ENCODE peak calls at places on chromosomes 13 and 19, in ten cellular contexts. Y, H, R, F, B, L, K, E, U and S are unnamed samples.

GRCh38 chr13:114228176-114228575 is 6.5 kb upstream of the CDC16 start:
- DNase-seq in Y (no peak), H (no peak), R (no peak), F (no peak), B (no peak), L (no peak), K (no peak), E (no peak), U (no peak), S (no peak)

GRCh38 chr13:100542546-100543156 is 45.9 kb downstream of the GGACT start:
- DNase-seq in Y (no peak), H (no peak), R (peak), F (peak), B (no peak), L (peak), K (no peak), E (no peak), U (no peak), S (peak)

GRCh38 chr19:48400018-48400742 is 6.7 kb downstream of the GRIN2D start:
- DNase-seq in Y (no peak), H (no peak), R (peak), F (peak), B (peak), L (peak), K (peak), E (peak), U (no peak), S (peak)

GRCh38 chr19:19335408-19336158 is 15.0 kb downstream of the MAU2 start:
- DNase-seq in Y (no peak), H (no peak), R (no peak), F (no peak), B (no peak), L (no peak), K (no peak), E (no peak), U (peak), S (no peak)

GRCh38 chr13:104014803-104015645 is 948.8 kb upstream of the SLC10A2 start:
- DNase-seq in Y (no peak), H (no peak), R (no peak), F (no peak), B (no peak), L (no peak), K (no peak), E (no peak), U (no peak), S (no peak)

GRCh38 chr19:33550741-33551140 is 29.1 kb upstream of the PEPD start:
- DNase-seq in Y (no peak), H (no peak), R (no peak), F (no peak), B (no peak), L (no peak), K (no peak), E (no peak), U (no peak), S (no peak)

GRCh38 chr13:24087611-24088235 is 72.8 kb upstream of the SPATA13 start:
- DNase-seq in Y (peak), H (no peak), R (no peak), F (no peak), B (peak), L (no peak), K (peak), E (peak), U (no peak), S (peak)

GRCh38 chr19:10567696-10568443 is 909 bp downstream of the CDKN2D start:
- DNase-seq in Y (no peak), H (no peak), R (no peak), F (peak), B (no peak), L (no peak), K (no peak), E (no peak), U (no peak), S (peak)

GRCh38 chr13:50726164-50726563 is 117.3 kb downstream of the DLEU7 start:
- DNase-seq in Y (no peak), H (no peak), R (no peak), F (peak), B (no peak), L (no peak), K (no peak), E (no peak), U (no peak), S (no peak)

GRCh38 chr13:113361406-113361805 is 2.5 kb downstream of the GRTP1 start:
- DNase-seq in Y (no peak), H (peak), R (no peak), F (no peak), B (no peak), L (no peak), K (no peak), E (no peak), U (no peak), S (no peak)

GRCh38 chr13:81487151-81487550 is 1146.2 kb upstream of the SPRY2 start:
- DNase-seq in Y (no peak), H (no peak), R (no peak), F (peak), B (no peak), L (no peak), K (peak), E (no peak), U (no peak), S (peak)

GRCh38 chr13:45731455-45731854 is 29.3 kb downstream of the CBY2 start:
- DNase-seq in Y (no peak), H (no peak), R (no peak), F (no peak), B (no peak), L (no peak), K (no peak), E (no peak), U (no peak), S (no peak)

GRCh38 chr13:37306778-37307544 is 201.5 kb upstream of the CSNK1A1L start:
- DNase-seq in Y (no peak), H (no peak), R (peak), F (no peak), B (no peak), L (no peak), K (no peak), E (no peak), U (no peak), S (no peak)

GRCh38 chr13:50990540-50991506 is 81.2 kb downstream of the RNASEH2B start:
- DNase-seq in Y (peak), H (no peak), R (no peak), F (no peak), B (peak), L (no peak), K (peak), E (peak), U (no peak), S (peak)

GRCh38 chr13:21060063-21060826 is 1.1 kb downstream of the LATS2 start:
- DNase-seq in Y (peak), H (no peak), R (no peak), F (peak), B (peak), L (no peak), K (peak), E (peak), U (no peak), S (peak)

GRCh38 chr13:24680258-24680920 is at the start of gene ATP12A:
- DNase-seq in Y (no peak), H (no peak), R (no peak), F (no peak), B (peak), L (no peak), K (peak), E (no peak), U (no peak), S (no peak)

GRCh38 chr13:40452038-40452666 is 214.3 kb downstream of the FOXO1 start:
- DNase-seq in Y (no peak), H (no peak), R (no peak), F (peak), B (no peak), L (no peak), K (no peak), E (no peak), U (no peak), S (no peak)

GRCh38 chr19:5403968-5404640 is 51.1 kb upstream of the ZNRF4 start:
- DNase-seq in Y (peak), H (peak), R (peak), F (peak), B (peak), L (peak), K (peak), E (peak), U (peak), S (peak)

GRCh38 chr13:92143766-92144165 is 745.3 kb downstream of the GPC5 start:
- DNase-seq in Y (no peak), H (no peak), R (no peak), F (no peak), B (no peak), L (no peak), K (no peak), E (no peak), U (no peak), S (no peak)

GRCh38 chr13:113474179-113474578 is 16.3 kb downstream of the DCUN1D2 start:
- DNase-seq in Y (no peak), H (no peak), R (no peak), F (peak), B (peak), L (no peak), K (no peak), E (no peak), U (peak), S (no peak)

GRCh38 chr13:20136781-20137703 is 23.8 kb downstream of the GJA3 start:
- DNase-seq in Y (no peak), H (no peak), R (no peak), F (peak), B (peak), L (peak), K (peak), E (no peak), U (no peak), S (peak)

GRCh38 chr19:35619290-35619923 is 6.9 kb downstream of the HAUS5 start:
- DNase-seq in Y (no peak), H (no peak), R (no peak), F (no peak), B (no peak), L (no peak), K (no peak), E (no peak), U (no peak), S (no peak)

GRCh38 chr13:20489185-20489820 is 36.4 kb downstream of the CRYL1 start:
- DNase-seq in Y (no peak), H (peak), R (no peak), F (no peak), B (peak), L (no peak), K (no peak), E (peak), U (no peak), S (peak)

DNA sequence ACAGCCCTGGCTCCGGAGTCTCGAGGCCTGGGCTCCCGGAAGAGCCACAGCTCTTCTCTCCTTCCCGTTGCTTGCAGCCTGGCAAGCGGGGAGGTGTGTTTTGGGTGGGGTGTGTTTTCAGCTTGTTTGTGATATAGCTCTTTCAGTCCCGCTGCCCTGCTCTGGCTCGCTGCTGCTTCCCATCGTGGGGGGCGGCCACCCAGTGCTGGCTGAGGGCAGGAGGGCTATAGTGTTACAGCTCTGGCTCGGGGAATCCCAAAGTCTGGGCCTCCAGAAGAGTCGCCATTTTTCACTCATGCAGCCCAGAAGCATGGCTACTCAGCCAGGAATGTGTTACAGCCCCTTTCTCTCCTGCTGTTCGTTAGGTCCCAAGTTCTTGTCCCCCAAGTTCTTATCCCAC is 2.2 kb upstream of the ZNF256 start:
- DNase-seq in Y (no peak), H (no peak), R (no peak), F (no peak), B (no peak), L (no peak), K (no peak), E (no peak), U (no peak), S (no peak)
- TF ChIP-seq POLR2A in Y (no peak), H (no peak), R (no peak), F (no peak), B (no peak), L (no peak), K (no peak), E (no peak), U (no peak), S (no peak)

DNA sequence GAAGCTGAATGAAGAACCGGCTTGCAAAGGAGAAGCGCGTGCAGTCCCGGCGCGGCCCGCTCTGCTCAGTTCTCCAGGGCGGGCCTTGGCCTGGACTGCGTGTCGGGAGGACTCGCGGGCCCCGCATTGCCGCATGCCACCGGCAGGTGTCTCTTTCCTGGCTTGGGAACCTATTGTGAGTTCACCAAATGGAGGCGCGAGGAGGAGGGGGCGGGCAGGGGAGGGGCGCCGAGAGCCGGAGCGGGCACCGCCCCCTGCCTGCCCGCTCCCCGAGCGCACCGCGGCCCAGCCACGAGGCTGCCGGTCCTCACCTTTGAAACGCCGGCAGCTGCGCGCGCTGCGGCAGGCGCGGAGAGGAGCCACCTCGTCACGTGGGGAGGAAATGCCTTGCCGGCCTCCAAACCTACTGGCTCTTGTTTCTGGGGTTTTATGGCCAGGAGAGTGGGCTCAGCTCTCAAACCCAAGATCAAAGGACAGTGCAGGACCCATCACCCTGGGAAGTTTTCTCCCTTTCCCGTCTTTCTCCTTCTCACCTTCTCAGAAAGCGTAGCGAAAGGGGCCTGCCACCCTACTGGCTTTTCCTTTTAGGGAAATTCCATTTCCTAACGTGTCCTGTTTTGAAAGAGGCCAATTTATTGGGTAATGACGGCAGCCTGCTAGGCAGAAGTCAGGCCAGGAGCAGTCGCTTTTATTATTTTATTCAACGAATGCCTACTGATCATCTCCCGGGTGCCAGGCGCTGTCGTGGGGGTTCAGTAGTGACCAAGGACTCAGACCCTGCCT is 13.8 kb upstream of the UBE2L5 start:
- DNase-seq in Y (peak), H (peak), R (peak), F (peak), B (peak), L (peak), K (peak), E (peak), U (peak), S (peak)
- TF ChIP-seq POLR2A in Y (peak), H (no peak), R (no peak), F (peak), B (no peak), L (peak), K (peak), E (no peak), U (no peak), S (no peak)

DNA sequence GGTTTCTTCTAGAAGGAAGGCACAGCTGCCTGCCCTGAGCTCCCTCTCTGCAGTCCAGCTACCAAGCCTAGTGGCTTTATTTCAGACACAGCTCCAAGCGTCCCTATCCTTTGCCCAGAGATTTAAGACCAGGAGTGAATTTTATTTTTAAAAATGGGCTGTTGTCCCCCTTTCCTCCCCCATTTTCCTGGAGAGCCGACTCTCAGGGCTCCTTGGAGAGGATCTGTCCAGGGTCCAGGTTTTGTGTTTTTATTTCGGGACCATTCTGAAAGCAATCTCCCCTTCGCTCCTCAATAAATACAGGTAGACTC is 4.4 kb downstream of the SERTAD1 start:
- DNase-seq in Y (no peak), H (no peak), R (no peak), F (no peak), B (no peak), L (no peak), K (no peak), E (no peak), U (no peak), S (no peak)
- TF ChIP-seq POLR2A in Y (no peak), H (no peak), R (no peak), F (no peak), B (no peak), L (no peak), K (no peak), E (no peak), U (no peak), S (no peak)

GRCh38 chr19:8525401-8525684 is 11.4 kb upstream of the ZNF414 start:
- DNase-seq in Y (no peak), H (no peak), R (no peak), F (no peak), B (no peak), L (no peak), K (no peak), E (no peak), U (no peak), S (no peak)
- TF ChIP-seq POLR2A in Y (no peak), H (no peak), R (peak), F (no peak), B (peak), L (peak), K (no peak), E (peak), U (no peak), S (no peak)

GRCh38 chr19:40489882-40490230 is 23.1 kb downstream of the SPTBN4 start:
- DNase-seq in Y (no peak), H (no peak), R (no peak), F (no peak), B (no peak), L (no peak), K (no peak), E (no peak), U (no peak), S (no peak)
- TF ChIP-seq POLR2A in Y (no peak), H (no peak), R (no peak), F (no peak), B (no peak), L (no peak), K (no peak), E (no peak), U (no peak), S (no peak)

GRCh38 chr13:99498304-99499161 is 2.7 kb upstream of the TM9SF2 start:
- DNase-seq in Y (peak), H (peak), R (peak), F (peak), B (peak), L (peak), K (peak), E (peak), U (peak), S (peak)
- TF ChIP-seq POLR2A in Y (peak), H (no peak), R (peak), F (peak), B (peak), L (peak), K (peak), E (peak), U (no peak), S (peak)

GRCh38 chr19:1243768-1244692 is 2.5 kb downstream of the ATP5F1D start:
- DNase-seq in Y (peak), H (peak), R (peak), F (peak), B (peak), L (peak), K (peak), E (peak), U (peak), S (peak)

GRCh38 chr19:1245884-1246816 is 2.2 kb upstream of the MIDN start:
- DNase-seq in Y (peak), H (no peak), R (no peak), F (no peak), B (peak), L (no peak), K (peak), E (peak), U (no peak), S (no peak)

GRCh38 chr19:1245468-1245867 is 2.9 kb upstream of the MIDN start:
- DNase-seq in Y (peak), H (no peak), R (no peak), F (no peak), B (no peak), L (no peak), K (no peak), E (peak), U (no peak), S (no peak)

GRCh38 chr19:1247747-1248453 is 483 bp upstream of the MIDN start:
- DNase-seq in Y (peak), H (peak), R (peak), F (peak), B (peak), L (no peak), K (peak), E (peak), U (no peak), S (peak)

GRCh38 chr19:1244693-1245451 is 3.3 kb downstream of the ATP5F1D start:
- DNase-seq in Y (peak), H (peak), R (peak), F (no peak), B (peak), L (no peak), K (peak), E (peak), U (no peak), S (no peak)
- TF ChIP-seq POLR2A in Y (no peak), H (no peak), R (no peak), F (no peak), B (peak), L (no peak), K (no peak), E (no peak), U (no peak), S (peak)

GRCh38 chr19:38316477-38317067 is 825 bp upstream of the YIF1B start:
- DNase-seq in Y (no peak), H (no peak), R (peak), F (no peak), B (no peak), L (no peak), K (no peak), E (no peak), U (no peak), S (no peak)

GRCh38 chr19:38315657-38316476 is at the start of gene YIF1B:
- DNase-seq in Y (peak), H (peak), R (peak), F (peak), B (peak), L (peak), K (peak), E (peak), U (peak), S (peak)

GRCh38 chr19:38318595-38319142 is 976 bp upstream of the KCNK6 start:
- DNase-seq in Y (peak), H (no peak), R (no peak), F (no peak), B (no peak), L (no peak), K (peak), E (peak), U (no peak), S (no peak)

GRCh38 chr19:38319421-38320258 is at the start of gene KCNK6:
- DNase-seq in Y (peak), H (no peak), R (no peak), F (peak), B (peak), L (peak), K (peak), E (peak), U (peak), S (peak)

DNA sequence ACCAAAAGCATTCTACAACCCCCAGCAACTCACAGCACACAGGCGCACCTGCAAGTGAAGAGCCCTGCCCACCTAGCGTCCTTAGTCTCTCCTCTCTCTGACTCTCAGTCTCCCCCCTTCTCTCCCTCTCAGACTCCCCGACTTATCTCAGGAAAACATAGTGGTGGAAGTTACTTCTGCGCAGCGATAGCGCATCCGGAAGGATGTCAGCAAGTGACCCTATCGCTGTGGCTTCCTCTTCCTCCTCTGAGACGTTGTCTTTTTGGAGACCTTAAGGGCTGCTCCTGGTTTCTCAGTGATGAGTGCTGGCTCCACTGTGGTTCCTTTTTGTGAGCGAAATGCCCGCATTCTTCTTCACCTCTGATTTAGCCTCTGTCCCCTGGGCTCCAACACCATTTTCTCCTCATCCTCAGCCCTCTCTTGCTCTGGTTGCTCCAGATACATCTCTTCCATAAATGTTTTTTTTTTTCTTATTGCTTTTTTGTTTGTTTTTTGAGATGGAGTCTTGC is 1.4 kb upstream of the YIF1B start:
- DNase-seq in Y (no peak), H (no peak), R (no peak), F (peak), B (no peak), L (no peak), K (no peak), E (no peak), U (no peak), S (peak)
- TF ChIP-seq POLR2A in Y (no peak), H (no peak), R (no peak), F (no peak), B (peak), L (no peak), K (no peak), E (no peak), U (no peak), S (peak)